ENCODE peak calls at places on chromosomes 12 and 14, in five cellular contexts. M is lung; Y is CD8-positive, alpha-beta T cell; Z is tibial artery; J is upper lobe of right lung. K is an unnamed sample.

GRCh38 chr12:12661086-12661485 is 34.9 kb downstream of the GPR19 start:
- DNase-seq in Z (no peak), J (no peak), Y (no peak), M (no peak), K (no peak)

GRCh38 chr14:98808494-98809407 is 463.2 kb downstream of the BCL11B start:
- DNase-seq in M (no peak), Z (no peak), J (no peak), Y (no peak), K (no peak)

GRCh38 chr14:32027255-32027939 is 49.7 kb upstream of the ARHGAP5 start:
- DNase-seq in J (no peak), Z (no peak), M (no peak), Y (no peak), K (no peak)

GRCh38 chr12:23428758-23429157 is 520.7 kb downstream of the SOX5 start:
- DNase-seq in Y (no peak), Z (no peak), M (no peak), J (no peak), K (no peak)

GRCh38 chr12:57543666-57544065 is 3.3 kb downstream of the DCTN2 start:
- DNase-seq in M (no peak), Y (no peak), J (no peak), Z (no peak), K (no peak)

GRCh38 chr12:118302053-118302452 is 70.7 kb downstream of the TAOK3 start:
- DNase-seq in M (peak; percentile 56), J (no peak), Y (no peak), Z (no peak), K (no peak)

GRCh38 chr12:75766263-75767160 is 255.1 kb upstream of the KRR1 start:
- DNase-seq in J (no peak), M (no peak), Z (no peak), Y (no peak), K (no peak)

GRCh38 chr14:23570806-23571483 is 3.4 kb upstream of the AP1G2 start:
- DNase-seq in Z (no peak), Y (no peak), J (peak; percentile 57), M (no peak), K (no peak)

GRCh38 chr12:553216-554000 is 93.7 kb downstream of the B4GALNT3 start:
- DNase-seq in Z (no peak), M (no peak), J (no peak), Y (peak; percentile 80), K (no peak)

GRCh38 chr14:83463500-83464098 is 1929.9 kb upstream of the SEL1L start:
- DNase-seq in Z (peak; percentile 21), J (no peak), M (peak; percentile 36), Y (no peak), K (no peak)

GRCh38 chr12:79655036-79655435 is 35.7 kb downstream of the PAWR start:
- DNase-seq in Y (no peak), J (no peak), M (no peak), Z (no peak), K (no peak)

GRCh38 chr12:50924439-50925341 is 27.7 kb upstream of the HIGD1C start:
- DNase-seq in M (peak; percentile 93), Z (peak; percentile 98), Y (peak; percentile 63), J (peak; percentile 83), K (peak; percentile 72)

GRCh38 chr12:6186114-6186827 is 13.9 kb upstream of the CD9 start:
- DNase-seq in Y (no peak), Z (no peak), M (no peak), J (no peak), K (no peak)

GRCh38 chr12:25433581-25434325 is 119.3 kb downstream of the LMNTD1 start:
- DNase-seq in J (no peak), M (no peak), Y (no peak), Z (no peak), K (no peak)

GRCh38 chr12:114347861-114348260 is 58.1 kb downstream of the TBX5 start:
- DNase-seq in Z (no peak), M (no peak), Y (no peak), J (no peak), K (no peak)

GRCh38 chr14:94172545-94172944 is 1.6 kb upstream of the PPP4R4 start:
- DNase-seq in Y (no peak), J (no peak), M (no peak), Z (no peak), K (no peak)

GRCh38 chr14:89293349-89293916 is 123.6 kb downstream of the FOXN3 start:
- DNase-seq in Y (no peak), Z (no peak), J (no peak), M (no peak), K (no peak)

DNA sequence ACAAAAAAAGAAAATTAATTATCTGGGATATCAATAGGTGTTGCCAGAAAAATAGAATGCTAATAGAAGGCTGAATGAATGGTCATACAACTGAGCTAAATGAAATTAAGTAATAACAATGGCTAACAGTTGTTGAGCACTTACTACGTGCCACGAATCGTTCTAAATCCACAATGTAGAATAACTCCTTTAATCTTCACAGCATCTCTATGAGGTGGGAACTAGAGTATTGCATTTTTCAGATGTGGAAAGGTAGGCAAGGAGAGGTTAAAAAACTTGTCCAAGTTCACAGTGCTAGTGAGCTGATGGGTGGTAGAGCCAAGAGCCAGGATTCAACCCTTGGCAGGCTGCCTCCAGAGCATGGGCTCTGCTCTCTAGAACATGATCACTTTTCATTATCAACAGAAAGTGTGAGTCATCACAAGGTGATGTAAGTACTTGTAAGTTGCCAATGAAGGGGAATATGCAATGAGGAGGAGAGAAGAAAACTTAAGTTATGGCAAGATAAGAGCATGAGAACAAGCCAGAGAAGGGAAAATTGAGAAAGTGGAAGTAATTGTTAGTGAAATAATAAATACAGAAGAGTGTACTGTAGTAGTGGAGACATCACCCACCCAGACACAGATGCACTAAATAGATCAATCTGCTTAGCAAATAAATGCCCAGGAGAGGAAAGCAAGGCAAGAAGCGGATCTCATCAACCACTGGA is 122.1 kb downstream of the PRKD1 start:
- DNase-seq in Y (no peak), J (peak; percentile 69), M (peak; percentile 62), Z (peak; percentile 73), K (no peak)
- H3K27ac ChIP-seq in Y (no peak overlapping the region), J (no peak overlapping the region), M (no peak overlapping the region), Z (no peak overlapping the region), K (no peak overlapping the region)

DNA sequence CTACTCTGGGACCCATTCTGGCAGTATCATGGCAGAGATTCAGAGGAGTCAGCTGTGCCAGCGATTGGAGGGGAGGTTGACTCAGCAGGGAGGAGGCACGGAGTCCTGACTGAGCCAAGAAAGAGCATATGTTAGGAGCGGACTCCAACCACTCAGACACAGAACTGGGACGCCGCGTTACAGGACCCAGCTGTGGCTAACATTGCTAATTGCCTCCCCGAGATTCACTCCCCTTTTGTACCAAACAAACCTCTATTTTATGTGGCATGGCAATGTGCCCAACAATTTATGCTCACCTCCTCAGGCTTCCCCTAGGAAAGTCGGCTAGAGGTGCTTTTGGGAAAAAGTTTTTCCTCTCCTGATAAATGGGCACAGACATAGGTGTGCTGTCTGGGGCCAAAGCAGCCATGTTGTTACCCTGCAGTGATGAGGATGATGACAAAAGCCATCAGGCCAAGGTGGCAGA is 15.2 kb upstream of the CLIP1 start:
- DNase-seq in J (peak; percentile 65), Z (peak; percentile 50), Y (no peak), M (peak; percentile 52), K (peak; percentile 1)
- H3K27ac ChIP-seq in J (no peak overlapping the region), Z (peak overlapping the region; percentile 55), Y (no peak overlapping the region), M (no peak overlapping the region), K (no peak overlapping the region)

DNA sequence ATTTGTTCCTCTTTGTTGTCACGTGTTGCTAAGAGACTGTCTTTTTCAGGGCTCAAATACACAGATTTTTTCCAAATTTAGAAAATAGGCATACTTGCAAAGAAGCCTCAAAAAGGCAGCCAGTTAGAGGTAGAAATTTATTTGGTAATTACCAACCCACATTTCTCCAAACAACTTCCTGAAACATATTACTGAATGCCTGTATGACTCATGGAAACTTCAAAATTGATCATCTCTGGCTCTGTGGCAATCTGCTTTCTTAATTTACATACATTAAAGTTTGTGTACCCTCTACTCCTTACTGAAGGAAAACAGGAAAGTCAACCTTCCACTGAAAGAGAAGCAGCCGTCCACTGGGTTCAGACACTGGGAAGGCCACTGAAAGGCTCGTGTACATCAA is 36.4 kb downstream of the PPM1H start:
- DNase-seq in J (no peak), M (no peak), Z (no peak), Y (no peak), K (no peak)
- H3K27ac ChIP-seq in J (no peak overlapping the region), M (no peak overlapping the region), Z (no peak overlapping the region), Y (no peak overlapping the region), K (no peak overlapping the region)

GRCh38 chr14:63192085-63192484 is 12.2 kb upstream of the RHOJ start:
- DNase-seq in J (no peak), Y (no peak), Z (no peak), M (no peak), K (no peak)
- H3K27ac ChIP-seq in J (no peak overlapping the region), Y (no peak overlapping the region), Z (no peak overlapping the region), M (no peak overlapping the region), K (no peak overlapping the region)

DNA sequence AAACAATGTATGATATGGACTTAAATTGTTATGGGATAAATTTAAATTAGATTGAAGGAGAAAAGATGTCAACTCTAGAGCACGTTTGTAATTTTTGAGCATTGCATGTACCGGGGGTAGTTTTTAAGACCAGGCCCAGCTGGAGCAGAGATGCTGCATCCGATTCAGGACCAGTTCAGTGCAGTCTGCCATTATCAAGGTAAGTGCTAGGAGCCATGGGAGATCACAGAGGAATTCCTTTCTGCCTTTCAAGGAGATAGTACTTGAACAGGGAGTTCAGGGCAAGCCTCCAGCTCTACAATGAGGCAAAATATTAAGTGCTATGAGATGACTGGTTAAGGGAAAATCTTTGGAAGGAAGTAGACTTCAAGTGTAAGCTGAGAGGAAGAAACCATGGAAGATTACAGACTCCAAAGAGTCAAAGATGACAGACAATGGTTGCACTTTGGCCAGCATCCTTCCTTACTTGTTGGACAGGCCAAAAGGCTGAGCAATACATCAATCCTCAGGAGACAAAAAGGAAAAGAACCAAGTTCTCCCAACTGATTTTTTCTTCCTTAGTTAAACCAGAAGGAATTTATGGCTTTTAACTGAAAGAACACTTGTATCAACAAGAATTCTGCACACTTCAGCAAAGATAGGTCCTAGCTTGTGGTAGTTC is 113.2 kb upstream of the HIF1A start:
- DNase-seq in J (no peak), Y (no peak), M (no peak), Z (no peak), K (no peak)
- H3K27ac ChIP-seq in J (no peak overlapping the region), Y (no peak overlapping the region), M (peak overlapping the region; percentile 35), Z (peak overlapping the region; percentile 3), K (no peak overlapping the region)

DNA sequence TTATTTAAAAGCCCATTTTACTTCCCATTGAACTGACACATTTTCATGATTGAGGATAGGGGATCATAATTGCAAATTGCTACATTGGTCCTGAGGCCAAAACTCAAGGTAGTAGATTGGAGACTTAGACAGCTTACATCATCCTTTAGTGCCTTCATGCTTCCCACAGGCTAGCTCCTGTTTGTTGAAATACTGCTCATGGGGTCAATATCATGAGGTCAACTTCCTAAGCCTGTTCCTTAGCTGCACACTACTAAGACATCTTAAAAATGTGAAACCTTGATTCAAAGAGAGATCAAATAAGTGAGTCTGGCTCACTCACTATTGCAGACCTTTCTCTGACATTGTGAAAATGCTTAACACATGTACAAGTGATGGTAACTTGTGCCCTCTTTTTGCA is 113.0 kb downstream of the TBC1D30 start:
- DNase-seq in M (no peak), Y (no peak), J (no peak), Z (no peak), K (no peak)
- H3K27ac ChIP-seq in M (no peak overlapping the region), Y (no peak overlapping the region), J (no peak overlapping the region), Z (no peak overlapping the region), K (no peak overlapping the region)

GRCh38 chr12:110467847-110468211 is 228 bp downstream of the GPN3 start:
- DNase-seq in Y (no peak), Z (no peak), M (no peak), J (no peak), K (no peak)
- H3K27ac ChIP-seq in Y (peak overlapping the region; percentile 87), Z (peak overlapping the region; percentile 93), M (peak overlapping the region; percentile 78), J (peak overlapping the region; percentile 93), K (peak overlapping the region; percentile 58)